ENCODE peak calls at places on chromosome 9, in five cellular contexts. L is PC-3, S is gastrocnemius medialis, A is GM23248, M is BE2C. U is an unnamed sample.

GRCh38 chr9:128885798-128886197 is 3.9 kb downstream of the LRRC8A start:
- DNase-seq in L (no peak), S (no peak), A (no peak), M (no peak), U (no peak)

GRCh38 chr9:117000834-117001233 is 313.7 kb downstream of the TRIM32 start:
- DNase-seq in L (no peak), S (no peak), A (no peak), M (no peak), U (no peak)

GRCh38 chr9:4137234-4137633 is 162.6 kb downstream of the GLIS3 start:
- DNase-seq in L (peak; percentile 96), S (no peak), A (peak; percentile 90), M (no peak), U (peak; percentile 73)

GRCh38 chr9:89374176-89374575 is 55.9 kb downstream of the SECISBP2 start:
- DNase-seq in L (no peak), S (no peak), A (no peak), M (no peak), U (peak; percentile 76)

GRCh38 chr9:89597711-89598707 is 6.8 kb upstream of the GADD45G start:
- DNase-seq in L (peak; percentile 71), S (peak; percentile 52), A (peak; percentile 68), M (peak; percentile 55), U (peak; percentile 82)

GRCh38 chr9:13266172-13266571 is 13.3 kb downstream of the MPDZ start:
- DNase-seq in L (no peak), S (no peak), A (peak; percentile 60), M (no peak), U (no peak)

GRCh38 chr9:128713411-128713780 is 10.5 kb downstream of the ZDHHC12 start:
- DNase-seq in L (no peak), S (no peak), A (no peak), M (peak; percentile 3), U (peak; percentile 35)

GRCh38 chr9:114278881-114279570 is 43.9 kb upstream of the ORM1 start:
- DNase-seq in L (peak; percentile 62), S (peak; percentile 10), A (peak; percentile 47), M (peak; percentile 55), U (peak; percentile 88)

GRCh38 chr9:7549261-7549660 is 250.3 kb downstream of the DMAC1 start:
- DNase-seq in L (no peak), S (no peak), A (no peak), M (no peak), U (no peak)

GRCh38 chr9:17587113-17587512 is 8.2 kb downstream of the SH3GL2 start:
- DNase-seq in L (no peak), S (no peak), A (no peak), M (no peak), U (no peak)

GRCh38 chr9:130672933-130673615 is 8.7 kb downstream of the PRDM12 start:
- DNase-seq in L (no peak), S (no peak), A (no peak), M (no peak), U (peak; percentile 78)

GRCh38 chr9:129401623-129402340 is 219.1 kb downstream of the C9orf50 start:
- DNase-seq in L (no peak), S (no peak), A (no peak), M (no peak), U (peak; percentile 58)

GRCh38 chr9:127555830-127556820 is 56.0 kb upstream of the STXBP1 start:
- DNase-seq in L (peak; percentile 92), S (peak; percentile 40), A (peak; percentile 99), M (no peak), U (peak; percentile 98)

GRCh38 chr9:126612813-126613641 is 701 bp upstream of the LMX1B start:
- DNase-seq in L (no peak), S (no peak), A (peak; percentile 31), M (no peak), U (peak; percentile 93)

GRCh38 chr9:97598461-97599288 is 34.5 kb downstream of the TSTD2 start:
- DNase-seq in L (peak; percentile 72), S (peak; percentile 84), A (peak; percentile 82), M (peak; percentile 87), U (peak; percentile 88)

GRCh38 chr9:23934291-23934690 is 108.3 kb upstream of the ELAVL2 start:
- DNase-seq in L (no peak), S (no peak), A (no peak), M (no peak), U (no peak)

GRCh38 chr9:4933177-4933576 is 51.9 kb upstream of the JAK2 start:
- DNase-seq in L (peak; percentile 96), S (no peak), A (peak; percentile 49), M (no peak), U (peak; percentile 22)

GRCh38 chr9:69090140-69090750 is 54.7 kb downstream of the FXN start:
- DNase-seq in L (no peak), S (no peak), A (no peak), M (no peak), U (no peak)

GRCh38 chr9:32180597-32180996 is 203.8 kb upstream of the ACO1 start:
- DNase-seq in L (no peak), S (no peak), A (no peak), M (no peak), U (no peak)

GRCh38 chr9:112532427-112532826 is 45.8 kb downstream of the KIAA1958 start:
- DNase-seq in L (no peak), S (peak; percentile 61), A (peak; percentile 87), M (no peak), U (no peak)

GRCh38 chr9:133141833-133142594 is 21.0 kb upstream of the RALGDS start:
- DNase-seq in L (no peak), S (no peak), A (no peak), M (peak; percentile 81), U (no peak)

GRCh38 chr9:38360880-38361836 is 31.3 kb upstream of the ALDH1B1 start:
- DNase-seq in L (no peak), S (no peak), A (no peak), M (no peak), U (no peak)

GRCh38 chr9:131111186-131111853 is 14.1 kb upstream of the NUP214 start:
- DNase-seq in L (no peak), S (no peak), A (peak; percentile 24), M (no peak), U (peak; percentile 92)

GRCh38 chr9:78286125-78286524 is 10.8 kb upstream of the PSAT1 start:
- DNase-seq in L (no peak), S (no peak), A (no peak), M (no peak), U (no peak)

GRCh38 chr9:77708416-77708815 is 60.3 kb upstream of the GNA14 start:
- DNase-seq in L (peak; percentile 22), S (no peak), A (peak; percentile 63), M (no peak), U (peak; percentile 79)

GRCh38 chr9:129988607-129989361 is 54.2 kb downstream of the FNBP1 start:
- DNase-seq in L (no peak), S (no peak), A (no peak), M (no peak), U (no peak)

GRCh38 chr9:70746760-70747159 is 332.3 kb upstream of the KLF9 start:
- DNase-seq in L (no peak), S (no peak), A (no peak), M (peak; percentile 67), U (no peak)

GRCh38 chr9:105205787-105206511 is 38.5 kb upstream of the SLC44A1 start:
- DNase-seq in L (peak; percentile 32), S (peak; percentile 78), A (peak; percentile 94), M (no peak), U (no peak)

GRCh38 chr9:38010918-38011704 is 57.9 kb downstream of the SHB start:
- DNase-seq in L (no peak), S (no peak), A (no peak), M (no peak), U (peak; percentile 39)

GRCh38 chr9:134035041-134036039 is 10.1 kb downstream of the BRD3OS start:
- DNase-seq in L (no peak), S (no peak), A (no peak), M (no peak), U (peak; percentile 38)

DNA sequence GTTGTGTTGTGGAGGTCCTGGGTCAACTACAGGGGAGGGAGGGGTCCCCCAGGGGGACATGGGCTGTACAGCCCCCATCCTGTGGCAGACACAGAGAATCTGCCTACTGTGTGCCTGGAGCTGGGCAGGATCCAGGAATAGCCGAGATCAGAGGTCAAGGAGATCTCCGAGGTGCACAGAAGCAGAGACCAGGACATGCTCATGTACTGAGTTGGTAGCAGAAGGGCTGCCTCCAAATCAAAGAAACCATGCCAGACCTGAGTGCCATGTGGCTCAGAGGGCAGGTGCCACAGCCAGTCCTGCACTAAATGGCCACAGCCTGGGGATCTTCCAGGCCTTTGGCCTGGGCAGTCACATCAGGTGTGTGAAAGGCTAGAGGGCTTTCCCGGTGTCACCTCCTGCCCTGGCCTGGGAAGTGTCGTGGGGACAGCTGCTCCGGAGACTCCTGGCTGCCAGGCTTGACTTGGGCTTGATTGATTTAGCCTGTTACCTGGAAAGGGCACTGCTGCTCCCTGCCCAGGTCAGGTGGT is 27.8 kb downstream of the GSN start:
- DNase-seq in L (no peak), S (peak; percentile 92), A (no peak), M (no peak), U (no peak)
- H3K4me1 ChIP-seq in L (peaks cover 8% of the 10 kb centered on the region), S (peaks cover 60% of the 10 kb centered on the region), A (peaks cover 7% of the 10 kb centered on the region), M (no peaks in the 10 kb centered on the region), U (peaks cover 18% of the 10 kb centered on the region)

GRCh38 chr9:93582115-93582514 is 5.7 kb downstream of the PHF2 start:
- DNase-seq in L (no peak), S (no peak), A (peak; percentile 24), M (no peak), U (no peak)
- H3K4me1 ChIP-seq in L (peaks cover 9% of the 10 kb centered on the region), S (peaks cover 64% of the 10 kb centered on the region), A (peaks cover 13% of the 10 kb centered on the region), M (no peaks in the 10 kb centered on the region), U (peaks cover 6% of the 10 kb centered on the region)

GRCh38 chr9:136526625-136527066 is 19.2 kb downstream of the NOTCH1 start:
- DNase-seq in L (no peak), S (peak; percentile 45), A (no peak), M (no peak), U (no peak)

GRCh38 chr9:136525841-136526499 is 19.9 kb downstream of the NOTCH1 start:
- DNase-seq in L (no peak), S (peak; percentile 65), A (no peak), M (no peak), U (no peak)

GRCh38 chr9:136527131-136527530 is 18.7 kb downstream of the NOTCH1 start:
- DNase-seq in L (no peak), S (no peak), A (no peak), M (no peak), U (no peak)

GRCh38 chr9:136522354-136523237 is 23.3 kb downstream of the NOTCH1 start:
- DNase-seq in L (no peak), S (no peak), A (no peak), M (no peak), U (no peak)

DNA sequence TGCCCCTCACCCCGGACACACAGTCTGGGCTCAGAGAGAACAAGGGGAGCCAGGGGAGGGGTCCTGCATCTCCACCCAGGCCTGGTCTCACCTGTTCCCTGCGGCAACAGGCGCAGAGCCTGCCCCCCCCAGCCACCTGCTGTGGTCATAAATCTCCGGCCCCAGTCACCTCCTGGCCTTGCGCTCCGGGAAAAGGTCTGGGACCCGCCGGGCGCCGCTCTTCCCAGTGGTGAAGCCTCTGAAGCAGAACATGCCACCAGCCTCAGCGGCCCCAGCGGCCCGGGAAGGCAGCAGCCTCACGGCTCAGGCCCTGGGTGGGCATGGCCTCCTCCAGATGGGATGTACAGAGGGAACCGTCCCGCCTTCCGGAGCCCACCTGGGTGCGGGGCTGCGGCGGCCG is 20.6 kb downstream of the NOTCH1 start:
- DNase-seq in L (no peak), S (peak; percentile 69), A (no peak), M (no peak), U (no peak)
- H3K4me1 ChIP-seq in L (no peaks in the 10 kb centered on the region), S (peaks cover 63% of the 10 kb centered on the region), A (no peaks in the 10 kb centered on the region), M (no peaks in the 10 kb centered on the region), U (no peaks in the 10 kb centered on the region)

GRCh38 chr9:92724528-92725265 is 39.9 kb downstream of the BICD2 start:
- DNase-seq in L (no peak), S (no peak), A (no peak), M (no peak), U (peak; percentile 69)
- H3K4me1 ChIP-seq in L (no peaks in the 10 kb centered on the region), S (no peaks in the 10 kb centered on the region), A (no peaks in the 10 kb centered on the region), M (no peaks in the 10 kb centered on the region), U (no peaks in the 10 kb centered on the region)

U was measured in osteoblast.